ENCODE peak calls at places on chromosomes 2 and 18, in nine cellular contexts. D is iris pigment epithelial cell; Y is activated CD8-positive, alpha-beta memory T cell treated with anti-CD3 and anti-CD28 coated beads, Interleukin-2, amount 50 U/mL, for 4 hours; Q is sciatic nerve; O is LoVo; P is AG04450; F is NB4; X is dorsolateral prefrontal cortex; N is pancreas. A is an unnamed sample.
A peak's percentile ranks its signal among the peaks of the same experiment; 100 is the strongest.

GRCh38 chr18:76980663-76981387 is 151.8 kb downstream of the MBP start:
- DNase-seq in D (no peak), Y (no peak), Q (no peak), O (no peak), P (no peak), F (no peak), X (no peak), N (no peak), A (no peak)

GRCh38 chr2:168600970-168601369 is 144.9 kb downstream of the CERS6 start:
- DNase-seq in D (no peak), Y (no peak), Q (no peak), O (no peak), P (no peak), F (no peak), X (no peak), N (no peak), A (no peak)

GRCh38 chr2:16105664-16106281 is 165.4 kb downstream of the MYCN start:
- DNase-seq in D (no peak), Y (no peak), Q (no peak), O (no peak), P (no peak), F (no peak), X (no peak), N (no peak), A (peak; percentile 90)

GRCh38 chr2:23487735-23488492 is 102.9 kb downstream of the KLHL29 start:
- DNase-seq in D (peak; percentile 63), Y (no peak), Q (peak; percentile 44), O (peak; percentile 8), P (peak; percentile 52), F (peak; percentile 80), X (no peak), N (no peak), A (no peak)

GRCh38 chr18:75208055-75208835 is 694 bp downstream of the PTGR3 start:
- DNase-seq in D (peak; percentile 76), Y (peak; percentile 50), Q (peak; percentile 73), O (peak; percentile 41), P (no peak), F (peak; percentile 75), X (no peak), N (peak; percentile 56), A (no peak)

GRCh38 chr2:206217743-206218520 is 56.5 kb upstream of the ZDBF2 start:
- DNase-seq in D (no peak), Y (no peak), Q (no peak), O (no peak), P (no peak), F (peak; percentile 38), X (no peak), N (no peak), A (no peak)

GRCh38 chr18:48543228-48543627 is 4.4 kb downstream of the CTIF start:
- DNase-seq in D (peak; percentile 23), Y (peak; percentile 30), Q (no peak), O (no peak), P (no peak), F (peak; percentile 18), X (no peak), N (peak; percentile 77), A (no peak)

GRCh38 chr2:145541028-145541427 is 1021.1 kb upstream of the ZEB2 start:
- DNase-seq in D (no peak), Y (no peak), Q (no peak), O (no peak), P (no peak), F (no peak), X (no peak), N (no peak), A (no peak)

GRCh38 chr18:8722946-8723477 is 17.7 kb downstream of the MTCL1 start:
- DNase-seq in D (no peak), Y (no peak), Q (no peak), O (no peak), P (no peak), F (no peak), X (no peak), N (no peak), A (no peak)

GRCh38 chr2:45168731-45169338 is 159.6 kb upstream of the SIX2 start:
- DNase-seq in D (no peak), Y (no peak), Q (no peak), O (peak; percentile 43), P (no peak), F (peak; percentile 71), X (no peak), N (peak; percentile 38), A (peak; percentile 22)

GRCh38 chr18:33495278-33495677 is 54.8 kb upstream of the CCDC178 start:
- DNase-seq in D (peak; percentile 16), Y (no peak), Q (no peak), O (peak; percentile 6), P (no peak), F (peak; percentile 20), X (no peak), N (peak; percentile 13), A (peak; percentile 4)

GRCh38 chr2:31413876-31414550 is 529 bp downstream of the XDH start:
- DNase-seq in D (no peak), Y (no peak), Q (no peak), O (no peak), P (no peak), F (peak; percentile 22), X (no peak), N (no peak), A (no peak)

GRCh38 chr2:63792523-63792922 is 49.2 kb upstream of the UGP2 start:
- DNase-seq in D (peak; percentile 99), Y (no peak), Q (no peak), O (no peak), P (peak; percentile 57), F (peak; percentile 33), X (no peak), N (no peak), A (no peak)

GRCh38 chr2:149989447-149990063 is 402.0 kb upstream of the MMADHC start:
- DNase-seq in D (peak; percentile 46), Y (no peak), Q (no peak), O (peak; percentile 27), P (peak; percentile 21), F (no peak), X (no peak), N (peak; percentile 37), A (no peak)

GRCh38 chr2:157875720-157876065 is 437 bp downstream of the ACVR1 start:
- DNase-seq in D (peak; percentile 49), Y (peak; percentile 59), Q (peak; percentile 71), O (peak; percentile 47), P (no peak), F (no peak), X (no peak), N (no peak), A (no peak)

GRCh38 chr2:120470041-120470716 is 124.2 kb downstream of the INHBB start:
- DNase-seq in D (peak; percentile 95), Y (no peak), Q (peak; percentile 74), O (no peak), P (peak; percentile 90), F (peak; percentile 93), X (peak; percentile 31), N (peak; percentile 83), A (no peak)

GRCh38 chr2:128735296-128735960 is 416.8 kb upstream of the HS6ST1 start:
- DNase-seq in D (no peak), Y (no peak), Q (no peak), O (no peak), P (no peak), F (peak; percentile 71), X (no peak), N (no peak), A (no peak)

GRCh38 chr2:58515827-58516574 is 274.9 kb upstream of the FANCL start:
- DNase-seq in D (no peak), Y (no peak), Q (no peak), O (no peak), P (no peak), F (peak; percentile 4), X (no peak), N (no peak), A (no peak)

GRCh38 chr2:146584316-146584715 is 1260.5 kb upstream of the ACVR2A start:
- DNase-seq in D (no peak), Y (no peak), Q (no peak), O (no peak), P (no peak), F (no peak), X (no peak), N (no peak), A (no peak)

GRCh38 chr18:48615566-48616401 is 77.0 kb downstream of the CTIF start:
- DNase-seq in D (no peak), Y (no peak), Q (no peak), O (no peak), P (no peak), F (no peak), X (no peak), N (peak; percentile 80), A (no peak)

GRCh38 chr2:199955007-199955338 is 318 bp downstream of the TYW5 start:
- DNase-seq in D (no peak), Y (no peak), Q (no peak), O (no peak), P (no peak), F (no peak), X (no peak), N (no peak), A (peak; percentile 86)

GRCh38 chr2:76330865-76331264 is 620.1 kb upstream of the GCFC2 start:
- DNase-seq in D (no peak), Y (no peak), Q (no peak), O (no peak), P (no peak), F (peak; percentile 4), X (no peak), N (no peak), A (no peak)

GRCh38 chr18:75364512-75364911 is 63.0 kb downstream of the SMIM21 start:
- DNase-seq in D (no peak), Y (no peak), Q (no peak), O (no peak), P (no peak), F (peak; percentile 18), X (no peak), N (no peak), A (no peak)

GRCh38 chr2:66697346-66697745 is 262.4 kb downstream of the MEIS1 start:
- DNase-seq in D (no peak), Y (no peak), Q (no peak), O (no peak), P (no peak), F (no peak), X (no peak), N (no peak), A (no peak)

GRCh38 chr2:85278361-85278760 is 49.4 kb downstream of the TGOLN2 start:
- DNase-seq in D (peak; percentile 45), Y (no peak), Q (no peak), O (no peak), P (peak; percentile 55), F (no peak), X (no peak), N (no peak), A (no peak)